ENCODE peak calls at places on chromosomes 16 and 17, in six cellular contexts. I, Q, K, A, F and X are unnamed samples. For H3K9me3 and H3K27me3, the result is how much of the 10 kb centered on the place peaks cover.

GRCh38 chr17:7823581-7824001 is 10.4 kb upstream of the KDM6B start:
- DNase-seq in I (no peak), Q (no peak), K (no peak), A (no peak), F (no peak), X (no peak)

GRCh38 chr17:933168-934083 is 46.1 kb downstream of the NXN start:
- DNase-seq in I (peak), Q (peak), K (peak), A (peak), F (no peak), X (peak)

GRCh38 chr17:13940858-13941665 is 128.2 kb upstream of the COX10 start:
- DNase-seq in I (peak), Q (peak), K (no peak), A (peak), F (no peak), X (peak)

GRCh38 chr16:55944377-55944802 is 69.2 kb upstream of the CES5A start:
- DNase-seq in I (peak), Q (peak), K (peak), A (peak), F (peak), X (peak)

GRCh38 chr17:6936370-6937028 is 59.4 kb upstream of the ALOX12 start:
- DNase-seq in I (peak), Q (no peak), K (no peak), A (peak), F (no peak), X (no peak)

GRCh38 chr16:3983081-3983520 is 102.6 kb upstream of the CREBBP start:
- DNase-seq in I (peak), Q (peak), K (peak), A (peak), F (no peak), X (peak)

GRCh38 chr16:89003831-89004208 is 26.8 kb upstream of the CBFA2T3 start:
- DNase-seq in I (no peak), Q (no peak), K (no peak), A (no peak), F (no peak), X (no peak)

GRCh38 chr17:78737332-78737731 is 44.7 kb downstream of the CYTH1 start:
- DNase-seq in I (peak), Q (no peak), K (no peak), A (peak), F (no peak), X (peak)

GRCh38 chr16:79798416-79799053 is 198.0 kb upstream of the MAF start:
- DNase-seq in I (no peak), Q (no peak), K (no peak), A (no peak), F (no peak), X (no peak)

GRCh38 chr17:5881849-5882248 is 188.3 kb upstream of the WSCD1 start:
- DNase-seq in I (no peak), Q (no peak), K (no peak), A (no peak), F (no peak), X (no peak)

GRCh38 chr17:79630821-79631639 is 20.2 kb upstream of the RBFOX3 start:
- DNase-seq in I (no peak), Q (peak), K (no peak), A (no peak), F (no peak), X (no peak)

GRCh38 chr17:2975469-2975958 is 87.9 kb downstream of the OR1D5 start:
- DNase-seq in I (no peak), Q (peak), K (no peak), A (no peak), F (no peak), X (no peak)

GRCh38 chr16:66511615-66512500 is 38.1 kb downstream of the TK2 start:
- DNase-seq in I (peak), Q (no peak), K (peak), A (peak), F (no peak), X (peak)

GRCh38 chr17:69954241-69954933 is 120.6 kb upstream of the KCNJ16 start:
- DNase-seq in I (no peak), Q (no peak), K (no peak), A (peak), F (no peak), X (no peak)

GRCh38 chr17:732788-733720 is 658 bp downstream of the TLCD3A start:
- DNase-seq in I (peak), Q (no peak), K (peak), A (peak), F (no peak), X (peak)

GRCh38 chr16:56932588-56933265 is 785 bp downstream of the HERPUD1 start:
- DNase-seq in I (peak), Q (peak), K (peak), A (peak), F (peak), X (peak)

GRCh38 chr16:3187798-3188674 is at the start of gene OR1F1:
- DNase-seq in I (peak), Q (no peak), K (peak), A (peak), F (no peak), X (peak)

GRCh38 chr17:47323382-47324223 is at the start of gene EFCAB13:
- DNase-seq in I (peak), Q (peak), K (peak), A (peak), F (peak), X (peak)

GRCh38 chr17:35082073-35082657 is 18.7 kb upstream of the RFFL start:
- DNase-seq in I (peak), Q (peak), K (no peak), A (peak), F (no peak), X (peak)

GRCh38 chr17:31224366-31224765 is 72.7 kb downstream of the OMG start:
- DNase-seq in I (no peak), Q (no peak), K (no peak), A (no peak), F (no peak), X (no peak)

GRCh38 chr17:8354196-8354595 is 14.6 kb downstream of the ODF4 start:
- DNase-seq in I (no peak), Q (no peak), K (no peak), A (no peak), F (no peak), X (no peak)

GRCh38 chr17:39195568-39196160 is 1.8 kb downstream of the CACNB1 start:
- DNase-seq in I (peak), Q (no peak), K (no peak), A (no peak), F (no peak), X (no peak)

GRCh38 chr16:50331570-50331969 is 37.2 kb downstream of the BRD7 start:
- DNase-seq in I (no peak), Q (no peak), K (no peak), A (no peak), F (no peak), X (no peak)

GRCh38 chr17:48441231-48441711 is 11.3 kb upstream of the SKAP1 start:
- DNase-seq in I (no peak), Q (no peak), K (no peak), A (no peak), F (no peak), X (no peak)

GRCh38 chr16:35748621-35749252 is 2289.3 kb downstream of the TP53TG3F start:
- DNase-seq in I (no peak), Q (no peak), K (no peak), A (no peak), F (no peak), X (no peak)

GRCh38 chr16:35747658-35748455 is 2288.4 kb downstream of the TP53TG3F start:
- DNase-seq in I (no peak), Q (no peak), K (no peak), A (no peak), F (no peak), X (no peak)

GRCh38 chr16:35750157-35750689 is 2290.8 kb downstream of the TP53TG3F start:
- DNase-seq in I (no peak), Q (no peak), K (no peak), A (no peak), F (no peak), X (no peak)

GRCh38 chr16:35750701-35751104 is 2291.3 kb downstream of the TP53TG3F start:
- DNase-seq in I (no peak), Q (no peak), K (no peak), A (no peak), F (no peak), X (no peak)

GRCh38 chr16:35749253-35750141 is 2290.1 kb downstream of the TP53TG3F start:
- DNase-seq in I (no peak), Q (no peak), K (no peak), A (no peak), F (no peak), X (no peak)
- H3K9me3 ChIP-seq in I (under half), Q (under half), K (under half), A (under half), F (under half), X (under half)

DNA sequence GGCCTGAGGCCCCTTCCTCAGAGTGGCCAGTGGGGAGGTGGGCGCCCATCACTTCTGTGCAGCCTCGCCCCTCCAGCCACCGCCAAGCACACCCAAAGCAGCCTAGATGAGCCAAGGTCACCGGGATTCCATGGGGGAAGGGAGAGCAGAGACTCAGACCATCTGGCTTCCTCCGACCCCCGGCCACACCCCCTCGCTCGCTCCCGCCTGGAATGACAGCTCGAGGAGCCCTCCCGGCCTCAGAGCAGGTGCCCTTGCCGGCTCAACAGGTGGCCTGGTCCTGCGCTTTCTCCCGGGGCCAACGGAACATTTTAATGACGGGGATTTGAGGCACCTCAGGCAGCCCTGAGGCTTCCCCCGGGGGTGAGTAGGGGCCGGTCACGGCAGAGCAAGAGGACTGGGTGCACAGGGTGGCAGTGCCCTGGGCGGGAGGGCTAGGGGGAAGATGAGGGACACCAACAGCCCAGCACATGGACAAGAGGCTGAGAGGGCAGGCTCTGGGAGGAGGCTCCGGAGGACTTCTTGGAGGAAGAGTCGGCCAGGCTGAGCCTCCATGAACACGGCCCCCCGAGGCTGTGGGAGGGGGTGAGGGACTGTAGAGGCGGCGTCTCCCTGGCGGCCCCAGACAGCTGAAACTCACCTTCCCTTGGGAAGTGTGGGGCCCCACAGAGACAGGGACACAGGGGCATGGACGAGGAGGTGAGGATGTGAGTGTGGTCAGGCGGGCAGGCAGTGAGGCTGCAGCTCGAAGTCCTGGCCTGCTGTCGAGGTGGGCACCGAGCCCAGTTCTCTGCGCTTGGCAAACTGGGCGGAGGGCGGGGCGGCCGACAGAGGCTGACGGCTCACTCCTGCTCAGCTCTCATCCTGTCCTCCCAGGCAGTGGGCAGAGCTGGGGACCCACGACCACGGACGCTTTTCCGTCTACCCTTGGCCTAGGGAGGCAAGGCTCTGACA is 12.5 kb upstream of the C1QTNF8 start:
- DNase-seq in I (peak), Q (peak), K (no peak), A (peak), F (no peak), X (no peak)
- H3K27me3 ChIP-seq in I (under half), Q (under half), K (half or more), A (under half), F (under half), X (half or more)

DNA sequence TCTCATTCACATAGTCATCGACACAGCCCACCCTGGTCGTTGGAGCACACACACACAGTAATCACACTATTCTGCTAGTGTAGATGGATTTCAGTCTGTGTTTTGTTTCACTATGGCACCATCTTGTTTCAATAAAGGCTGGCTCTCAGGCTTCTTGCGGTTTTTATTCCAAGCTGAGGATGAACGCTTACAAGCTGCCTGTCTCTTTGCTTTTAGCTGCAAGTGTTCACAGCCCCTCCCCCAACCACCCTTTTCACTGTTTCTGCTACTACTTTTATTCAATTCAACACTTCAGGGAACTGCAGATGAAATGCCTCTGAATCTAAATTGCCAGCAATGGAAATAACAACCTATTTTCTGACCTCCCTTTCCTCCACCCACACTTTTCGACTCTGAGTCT is 140.9 kb upstream of the PMFBP1 start:
- DNase-seq in I (peak), Q (no peak), K (peak), A (peak), F (no peak), X (no peak)
- H3K9me3 ChIP-seq in I (under half), Q (under half), K (under half), A (under half), F (under half), X (under half)

DNA sequence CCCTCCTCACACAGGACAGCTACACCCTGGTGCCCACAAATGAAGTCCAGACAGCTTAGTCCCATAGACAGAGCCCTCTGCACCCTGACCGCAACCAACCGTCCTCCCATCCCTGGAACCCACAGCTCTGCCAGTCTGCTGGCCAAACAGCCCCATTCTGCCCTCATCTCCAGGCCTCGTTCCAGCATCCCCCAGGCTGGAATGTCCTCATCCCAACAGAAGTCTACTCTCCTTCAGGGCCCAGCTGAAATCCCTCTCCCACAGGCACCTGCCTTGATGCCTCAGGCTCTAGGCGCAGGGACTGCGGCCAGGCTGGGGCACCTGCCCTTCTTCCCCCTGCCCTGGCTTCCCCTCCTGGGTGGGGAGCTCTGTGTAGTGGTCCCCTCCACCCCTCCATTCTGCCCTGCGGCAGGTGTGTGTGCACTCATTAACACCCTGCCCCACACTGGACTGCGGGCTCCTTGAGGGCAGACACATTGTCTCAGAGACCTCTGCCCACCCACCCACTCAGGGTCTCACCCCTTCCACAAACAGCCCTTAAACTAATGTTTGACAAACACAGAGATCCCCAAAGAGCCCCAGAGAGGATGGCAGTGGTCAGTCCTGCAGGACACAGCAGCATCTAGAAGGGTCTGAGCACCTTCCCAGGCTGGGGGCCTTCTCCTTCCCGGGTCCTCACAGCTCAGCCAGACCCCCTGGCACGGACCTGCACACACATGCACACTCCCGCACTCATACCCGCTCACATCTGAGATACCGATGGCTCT is 830 bp downstream of the GRIN2C start:
- DNase-seq in I (no peak), Q (no peak), K (no peak), A (no peak), F (no peak), X (no peak)
- H3K27me3 ChIP-seq in I (half or more), Q (under half), K (half or more), A (half or more), F (under half), X (half or more)